ENCODE peak calls at places on chromosomes 5 and 9, in nine cellular contexts. One of them, this sample, is unnamed.

GRCh38 chr5:3364941-3365340 is 230.7 kb upstream of the IRX1 start:
- DNase-seq in ACHN: no peak
- DNase-seq in fibroblast of mammary gland: no peak
- DNase-seq in GM18507: no peak
- DNase-seq in activated T-helper 1 cell treated with anti-CD3 and anti-CD28 coated beads, Interleukin-2, amount 50 U/mL, for 16 hours: no peak
- DNase-seq in RWPE1: no peak
- DNase-seq in cardiac fibroblast: no peak
- DNase-seq in right atrium auricular region: no peak
- DNase-seq in stimulated activated CD8-positive, alpha-beta memory T cell treated with anti-CD3 and anti-CD28 coated beads, Interleukin-4, amount 100 ng/mL, for 4 hours: no peak
- DNase-seq in this sample: no peak

GRCh38 chr5:38603691-38604090 is 47.2 kb upstream of the LIFR start:
- DNase-seq in GM18507: no peak
- DNase-seq in ACHN: no peak
- DNase-seq in stimulated activated CD8-positive, alpha-beta memory T cell treated with anti-CD3 and anti-CD28 coated beads, Interleukin-4, amount 100 ng/mL, for 4 hours: no peak
- DNase-seq in fibroblast of mammary gland: peak
- DNase-seq in right atrium auricular region: no peak
- DNase-seq in cardiac fibroblast: no peak
- DNase-seq in activated T-helper 1 cell treated with anti-CD3 and anti-CD28 coated beads, Interleukin-2, amount 50 U/mL, for 16 hours: no peak
- DNase-seq in RWPE1: no peak
- DNase-seq in this sample: no peak

GRCh38 chr5:14945450-14945849 is 73.9 kb upstream of the ANKH start:
- DNase-seq in fibroblast of mammary gland: no peak
- DNase-seq in cardiac fibroblast: no peak
- DNase-seq in GM18507: no peak
- DNase-seq in stimulated activated CD8-positive, alpha-beta memory T cell treated with anti-CD3 and anti-CD28 coated beads, Interleukin-4, amount 100 ng/mL, for 4 hours: no peak
- DNase-seq in ACHN: no peak
- DNase-seq in activated T-helper 1 cell treated with anti-CD3 and anti-CD28 coated beads, Interleukin-2, amount 50 U/mL, for 16 hours: no peak
- DNase-seq in RWPE1: no peak
- DNase-seq in right atrium auricular region: no peak
- DNase-seq in this sample: no peak

GRCh38 chr5:176743136-176743827 is 67.1 kb upstream of the UNC5A start:
- DNase-seq in ACHN: no peak
- DNase-seq in RWPE1: no peak
- DNase-seq in GM18507: no peak
- DNase-seq in right atrium auricular region: peak
- DNase-seq in fibroblast of mammary gland: no peak
- DNase-seq in cardiac fibroblast: no peak
- DNase-seq in activated T-helper 1 cell treated with anti-CD3 and anti-CD28 coated beads, Interleukin-2, amount 50 U/mL, for 16 hours: no peak
- DNase-seq in stimulated activated CD8-positive, alpha-beta memory T cell treated with anti-CD3 and anti-CD28 coated beads, Interleukin-4, amount 100 ng/mL, for 4 hours: no peak
- DNase-seq in this sample: no peak

GRCh38 chr9:127742435-127743088 is 7.5 kb upstream of the TOR2A start:
- DNase-seq in fibroblast of mammary gland: peak
- DNase-seq in cardiac fibroblast: peak
- DNase-seq in stimulated activated CD8-positive, alpha-beta memory T cell treated with anti-CD3 and anti-CD28 coated beads, Interleukin-4, amount 100 ng/mL, for 4 hours: no peak
- DNase-seq in ACHN: peak
- DNase-seq in right atrium auricular region: no peak
- DNase-seq in GM18507: no peak
- DNase-seq in RWPE1: peak
- DNase-seq in activated T-helper 1 cell treated with anti-CD3 and anti-CD28 coated beads, Interleukin-2, amount 50 U/mL, for 16 hours: no peak
- DNase-seq in this sample: no peak

GRCh38 chr9:38162332-38162985 is 93.4 kb upstream of the SHB start:
- DNase-seq in cardiac fibroblast: no peak
- DNase-seq in fibroblast of mammary gland: no peak
- DNase-seq in stimulated activated CD8-positive, alpha-beta memory T cell treated with anti-CD3 and anti-CD28 coated beads, Interleukin-4, amount 100 ng/mL, for 4 hours: no peak
- DNase-seq in GM18507: no peak
- DNase-seq in activated T-helper 1 cell treated with anti-CD3 and anti-CD28 coated beads, Interleukin-2, amount 50 U/mL, for 16 hours: no peak
- DNase-seq in right atrium auricular region: no peak
- DNase-seq in ACHN: no peak
- DNase-seq in RWPE1: no peak
- DNase-seq in this sample: no peak

GRCh38 chr5:163951069-163951468 is 445.6 kb downstream of the MAT2B start:
- DNase-seq in stimulated activated CD8-positive, alpha-beta memory T cell treated with anti-CD3 and anti-CD28 coated beads, Interleukin-4, amount 100 ng/mL, for 4 hours: no peak
- DNase-seq in right atrium auricular region: no peak
- DNase-seq in GM18507: no peak
- DNase-seq in cardiac fibroblast: peak
- DNase-seq in fibroblast of mammary gland: no peak
- DNase-seq in RWPE1: no peak
- DNase-seq in ACHN: no peak
- DNase-seq in activated T-helper 1 cell treated with anti-CD3 and anti-CD28 coated beads, Interleukin-2, amount 50 U/mL, for 16 hours: no peak
- DNase-seq in this sample: no peak

GRCh38 chr5:138692370-138692769 is 60.9 kb upstream of the CTNNA1 start:
- DNase-seq in RWPE1: no peak
- DNase-seq in ACHN: no peak
- DNase-seq in fibroblast of mammary gland: no peak
- DNase-seq in activated T-helper 1 cell treated with anti-CD3 and anti-CD28 coated beads, Interleukin-2, amount 50 U/mL, for 16 hours: no peak
- DNase-seq in cardiac fibroblast: no peak
- DNase-seq in right atrium auricular region: no peak
- DNase-seq in stimulated activated CD8-positive, alpha-beta memory T cell treated with anti-CD3 and anti-CD28 coated beads, Interleukin-4, amount 100 ng/mL, for 4 hours: no peak
- DNase-seq in GM18507: no peak
- DNase-seq in this sample: no peak

GRCh38 chr5:159975462-159976019 is 33.4 kb upstream of the TTC1 start:
- DNase-seq in GM18507: no peak
- DNase-seq in RWPE1: peak
- DNase-seq in right atrium auricular region: no peak
- DNase-seq in ACHN: peak
- DNase-seq in fibroblast of mammary gland: peak
- DNase-seq in stimulated activated CD8-positive, alpha-beta memory T cell treated with anti-CD3 and anti-CD28 coated beads, Interleukin-4, amount 100 ng/mL, for 4 hours: no peak
- DNase-seq in cardiac fibroblast: peak
- DNase-seq in activated T-helper 1 cell treated with anti-CD3 and anti-CD28 coated beads, Interleukin-2, amount 50 U/mL, for 16 hours: no peak
- DNase-seq in this sample: no peak

GRCh38 chr9:99052849-99053715 is 51.8 kb upstream of the TGFBR1 start:
- DNase-seq in cardiac fibroblast: no peak
- DNase-seq in GM18507: no peak
- DNase-seq in stimulated activated CD8-positive, alpha-beta memory T cell treated with anti-CD3 and anti-CD28 coated beads, Interleukin-4, amount 100 ng/mL, for 4 hours: no peak
- DNase-seq in activated T-helper 1 cell treated with anti-CD3 and anti-CD28 coated beads, Interleukin-2, amount 50 U/mL, for 16 hours: no peak
- DNase-seq in fibroblast of mammary gland: no peak
- DNase-seq in RWPE1: no peak
- DNase-seq in right atrium auricular region: no peak
- DNase-seq in ACHN: no peak
- DNase-seq in this sample: no peak

GRCh38 chr9:16310288-16311145 is 560.0 kb downstream of the BNC2 start:
- DNase-seq in activated T-helper 1 cell treated with anti-CD3 and anti-CD28 coated beads, Interleukin-2, amount 50 U/mL, for 16 hours: no peak
- DNase-seq in ACHN: no peak
- DNase-seq in cardiac fibroblast: no peak
- DNase-seq in right atrium auricular region: peak
- DNase-seq in stimulated activated CD8-positive, alpha-beta memory T cell treated with anti-CD3 and anti-CD28 coated beads, Interleukin-4, amount 100 ng/mL, for 4 hours: no peak
- DNase-seq in RWPE1: no peak
- DNase-seq in GM18507: no peak
- DNase-seq in fibroblast of mammary gland: no peak
- DNase-seq in this sample: no peak

GRCh38 chr9:34983209-34983608 is 6.3 kb upstream of the DNAJB5 start:
- DNase-seq in activated T-helper 1 cell treated with anti-CD3 and anti-CD28 coated beads, Interleukin-2, amount 50 U/mL, for 16 hours: no peak
- DNase-seq in fibroblast of mammary gland: no peak
- DNase-seq in stimulated activated CD8-positive, alpha-beta memory T cell treated with anti-CD3 and anti-CD28 coated beads, Interleukin-4, amount 100 ng/mL, for 4 hours: no peak
- DNase-seq in ACHN: no peak
- DNase-seq in right atrium auricular region: no peak
- DNase-seq in RWPE1: no peak
- DNase-seq in cardiac fibroblast: no peak
- DNase-seq in GM18507: no peak
- DNase-seq in this sample: peak

GRCh38 chr9:80188579-80188978 is 616.8 kb downstream of the TLE4 start:
- DNase-seq in right atrium auricular region: no peak
- DNase-seq in GM18507: no peak
- DNase-seq in ACHN: no peak
- DNase-seq in RWPE1: no peak
- DNase-seq in activated T-helper 1 cell treated with anti-CD3 and anti-CD28 coated beads, Interleukin-2, amount 50 U/mL, for 16 hours: no peak
- DNase-seq in fibroblast of mammary gland: no peak
- DNase-seq in stimulated activated CD8-positive, alpha-beta memory T cell treated with anti-CD3 and anti-CD28 coated beads, Interleukin-4, amount 100 ng/mL, for 4 hours: no peak
- DNase-seq in cardiac fibroblast: no peak
- DNase-seq in this sample: no peak

GRCh38 chr5:116507941-116508655 is 66.5 kb downstream of the SEMA6A start:
- DNase-seq in ACHN: no peak
- DNase-seq in fibroblast of mammary gland: peak
- DNase-seq in cardiac fibroblast: no peak
- DNase-seq in right atrium auricular region: no peak
- DNase-seq in GM18507: no peak
- DNase-seq in RWPE1: no peak
- DNase-seq in stimulated activated CD8-positive, alpha-beta memory T cell treated with anti-CD3 and anti-CD28 coated beads, Interleukin-4, amount 100 ng/mL, for 4 hours: no peak
- DNase-seq in activated T-helper 1 cell treated with anti-CD3 and anti-CD28 coated beads, Interleukin-2, amount 50 U/mL, for 16 hours: no peak
- DNase-seq in this sample: no peak

GRCh38 chr9:5453673-5454072 is 3.3 kb downstream of the CD274 start:
- DNase-seq in stimulated activated CD8-positive, alpha-beta memory T cell treated with anti-CD3 and anti-CD28 coated beads, Interleukin-4, amount 100 ng/mL, for 4 hours: no peak
- DNase-seq in right atrium auricular region: no peak
- DNase-seq in ACHN: no peak
- DNase-seq in fibroblast of mammary gland: no peak
- DNase-seq in GM18507: no peak
- DNase-seq in RWPE1: no peak
- DNase-seq in cardiac fibroblast: peak
- DNase-seq in activated T-helper 1 cell treated with anti-CD3 and anti-CD28 coated beads, Interleukin-2, amount 50 U/mL, for 16 hours: no peak
- DNase-seq in this sample: no peak